ENCODE peak calls at places on chromosome 7, in seven cellular contexts. One of them, this sample, is unnamed.

GRCh38 chr7:81210092-81211064 is 291.5 kb upstream of the SEMA3C start:
- DNase-seq in body of pancreas: no peak
- DNase-seq in breast epithelium: no peak
- DNase-seq in Calu3: no peak
- DNase-seq in progenitor cell of endocrine pancreas: no peak
- DNase-seq in lower lobe of right lung: no peak
- DNase-seq in IMR-90: peak
- DNase-seq in this sample: no peak

GRCh38 chr7:82740246-82740848 is 296.8 kb upstream of the CACNA2D1 start:
- DNase-seq in progenitor cell of endocrine pancreas: peak
- DNase-seq in lower lobe of right lung: no peak
- DNase-seq in Calu3: peak
- DNase-seq in breast epithelium: no peak
- DNase-seq in body of pancreas: peak
- DNase-seq in IMR-90: peak
- DNase-seq in this sample: no peak

GRCh38 chr7:4058158-4058557 is 623.9 kb upstream of the FOXK1 start:
- DNase-seq in IMR-90: peak
- DNase-seq in Calu3: no peak
- DNase-seq in progenitor cell of endocrine pancreas: no peak
- DNase-seq in body of pancreas: no peak
- DNase-seq in lower lobe of right lung: no peak
- DNase-seq in breast epithelium: no peak
- DNase-seq in this sample: no peak

GRCh38 chr7:103752995-103753394 is 236.5 kb downstream of the RELN start:
- DNase-seq in Calu3: peak
- DNase-seq in body of pancreas: no peak
- DNase-seq in lower lobe of right lung: no peak
- DNase-seq in progenitor cell of endocrine pancreas: no peak
- DNase-seq in IMR-90: peak
- DNase-seq in breast epithelium: no peak
- DNase-seq in this sample: no peak

GRCh38 chr7:131546583-131547111 is 9.8 kb downstream of the PODXL start:
- DNase-seq in progenitor cell of endocrine pancreas: no peak
- DNase-seq in IMR-90: no peak
- DNase-seq in lower lobe of right lung: no peak
- DNase-seq in body of pancreas: no peak
- DNase-seq in Calu3: peak
- DNase-seq in breast epithelium: no peak
- DNase-seq in this sample: no peak

GRCh38 chr7:157554393-157555238 is 217.8 kb downstream of the DNAJB6 start:
- DNase-seq in lower lobe of right lung: no peak
- DNase-seq in progenitor cell of endocrine pancreas: no peak
- DNase-seq in breast epithelium: no peak
- DNase-seq in IMR-90: no peak
- DNase-seq in body of pancreas: no peak
- DNase-seq in Calu3: peak
- DNase-seq in this sample: no peak

GRCh38 chr7:79512269-79512668 is 58.8 kb upstream of the MAGI2 start:
- DNase-seq in lower lobe of right lung: no peak
- DNase-seq in Calu3: no peak
- DNase-seq in progenitor cell of endocrine pancreas: no peak
- DNase-seq in breast epithelium: no peak
- DNase-seq in body of pancreas: no peak
- DNase-seq in IMR-90: peak
- DNase-seq in this sample: no peak

GRCh38 chr7:101164071-101164840 is 1.1 kb downstream of the VGF start:
- DNase-seq in body of pancreas: peak
- DNase-seq in lower lobe of right lung: no peak
- DNase-seq in IMR-90: peak
- DNase-seq in breast epithelium: no peak
- DNase-seq in progenitor cell of endocrine pancreas: peak
- DNase-seq in Calu3: peak
- DNase-seq in this sample: no peak

GRCh38 chr7:47301078-47301477 is 280.8 kb downstream of the TNS3 start:
- DNase-seq in lower lobe of right lung: no peak
- DNase-seq in body of pancreas: no peak
- DNase-seq in breast epithelium: no peak
- DNase-seq in IMR-90: no peak
- DNase-seq in progenitor cell of endocrine pancreas: no peak
- DNase-seq in Calu3: no peak
- DNase-seq in this sample: no peak

GRCh38 chr7:116377721-116378120 is 121.8 kb upstream of the CAV2 start:
- DNase-seq in progenitor cell of endocrine pancreas: no peak
- DNase-seq in breast epithelium: no peak
- DNase-seq in IMR-90: no peak
- DNase-seq in body of pancreas: no peak
- DNase-seq in lower lobe of right lung: no peak
- DNase-seq in Calu3: no peak
- DNase-seq in this sample: no peak

GRCh38 chr7:149720372-149721083 is 52.9 kb downstream of the ZNF467 start:
- DNase-seq in lower lobe of right lung: no peak
- DNase-seq in Calu3: peak
- DNase-seq in progenitor cell of endocrine pancreas: no peak
- DNase-seq in IMR-90: no peak
- DNase-seq in breast epithelium: peak
- DNase-seq in body of pancreas: peak
- DNase-seq in this sample: no peak

GRCh38 chr7:130384371-130384801 is 4.1 kb downstream of the CPA1 start:
- DNase-seq in lower lobe of right lung: no peak
- DNase-seq in breast epithelium: no peak
- DNase-seq in Calu3: no peak
- DNase-seq in progenitor cell of endocrine pancreas: no peak
- DNase-seq in body of pancreas: peak
- DNase-seq in IMR-90: no peak
- DNase-seq in this sample: no peak

GRCh38 chr7:73638921-73639320 is 14.6 kb upstream of the MLXIPL start:
- DNase-seq in progenitor cell of endocrine pancreas: no peak
- DNase-seq in body of pancreas: no peak
- DNase-seq in IMR-90: no peak
- DNase-seq in lower lobe of right lung: no peak
- DNase-seq in breast epithelium: no peak
- DNase-seq in Calu3: no peak
- DNase-seq in this sample: no peak

GRCh38 chr7:867406-868188 is 8.8 kb upstream of the GET4 start:
- DNase-seq in IMR-90: peak
- DNase-seq in lower lobe of right lung: peak
- DNase-seq in progenitor cell of endocrine pancreas: no peak
- DNase-seq in Calu3: no peak
- DNase-seq in breast epithelium: peak
- DNase-seq in body of pancreas: no peak
- DNase-seq in this sample: no peak

GRCh38 chr7:134444198-134444960 is 14.5 kb downstream of the AKR1B1 start:
- DNase-seq in breast epithelium: no peak
- DNase-seq in Calu3: no peak
- DNase-seq in lower lobe of right lung: no peak
- DNase-seq in body of pancreas: no peak
- DNase-seq in IMR-90: no peak
- DNase-seq in progenitor cell of endocrine pancreas: no peak
- DNase-seq in this sample: no peak

GRCh38 chr7:101537205-101537604 is 91.9 kb downstream of the MYL10 start:
- DNase-seq in progenitor cell of endocrine pancreas: no peak
- DNase-seq in lower lobe of right lung: no peak
- DNase-seq in IMR-90: peak
- DNase-seq in Calu3: no peak
- DNase-seq in breast epithelium: no peak
- DNase-seq in body of pancreas: no peak
- DNase-seq in this sample: no peak

GRCh38 chr7:25669300-25669781 is 441.1 kb upstream of the NPVF start:
- DNase-seq in Calu3: no peak
- DNase-seq in body of pancreas: no peak
- DNase-seq in lower lobe of right lung: no peak
- DNase-seq in breast epithelium: no peak
- DNase-seq in IMR-90: no peak
- DNase-seq in progenitor cell of endocrine pancreas: no peak
- DNase-seq in this sample: no peak

GRCh38 chr7:40879941-40880558 is 745.2 kb downstream of the SUGCT start:
- DNase-seq in body of pancreas: no peak
- DNase-seq in Calu3: no peak
- DNase-seq in progenitor cell of endocrine pancreas: no peak
- DNase-seq in lower lobe of right lung: no peak
- DNase-seq in breast epithelium: no peak
- DNase-seq in IMR-90: no peak
- DNase-seq in this sample: no peak

GRCh38 chr7:143395187-143396149 is 13.2 kb downstream of the EPHA1 start:
- DNase-seq in IMR-90: no peak
- DNase-seq in progenitor cell of endocrine pancreas: no peak
- DNase-seq in body of pancreas: no peak
- DNase-seq in lower lobe of right lung: no peak
- DNase-seq in breast epithelium: no peak
- DNase-seq in Calu3: no peak
- DNase-seq in this sample: no peak

GRCh38 chr7:28144266-28144665 is 36.3 kb downstream of the JAZF1 start:
- DNase-seq in IMR-90: no peak
- DNase-seq in breast epithelium: no peak
- DNase-seq in body of pancreas: no peak
- DNase-seq in progenitor cell of endocrine pancreas: no peak
- DNase-seq in Calu3: peak
- DNase-seq in lower lobe of right lung: no peak
- DNase-seq in this sample: no peak

GRCh38 chr7:29353810-29354209 is 159.2 kb downstream of the CHN2 start:
- DNase-seq in breast epithelium: no peak
- DNase-seq in body of pancreas: no peak
- DNase-seq in lower lobe of right lung: no peak
- DNase-seq in Calu3: no peak
- DNase-seq in progenitor cell of endocrine pancreas: no peak
- DNase-seq in IMR-90: no peak
- DNase-seq in this sample: no peak

GRCh38 chr7:31875424-31875823 is 188.4 kb downstream of the PPP1R17 start:
- DNase-seq in lower lobe of right lung: no peak
- DNase-seq in IMR-90: no peak
- DNase-seq in progenitor cell of endocrine pancreas: no peak
- DNase-seq in body of pancreas: no peak
- DNase-seq in Calu3: no peak
- DNase-seq in breast epithelium: no peak
- DNase-seq in this sample: no peak

GRCh38 chr7:135170223-135170997 is at the start of gene CYREN:
- DNase-seq in lower lobe of right lung: peak
- DNase-seq in body of pancreas: peak
- DNase-seq in progenitor cell of endocrine pancreas: peak
- DNase-seq in breast epithelium: peak
- DNase-seq in IMR-90: peak
- DNase-seq in Calu3: peak
- DNase-seq in this sample: peak

GRCh38 chr7:256461-256940 is 33.5 kb upstream of the FOXL3 start:
- DNase-seq in Calu3: no peak
- DNase-seq in lower lobe of right lung: peak
- DNase-seq in progenitor cell of endocrine pancreas: no peak
- DNase-seq in breast epithelium: no peak
- DNase-seq in IMR-90: no peak
- DNase-seq in body of pancreas: no peak
- DNase-seq in this sample: no peak

GRCh38 chr7:130141161-130141857 is 63.9 kb downstream of the TMEM209 start:
- DNase-seq in Calu3: peak
- DNase-seq in lower lobe of right lung: peak
- DNase-seq in body of pancreas: peak
- DNase-seq in progenitor cell of endocrine pancreas: peak
- DNase-seq in breast epithelium: peak
- DNase-seq in IMR-90: peak
- DNase-seq in this sample: no peak

GRCh38 chr7:835491-836401 is 3.5 kb downstream of the SUN1 start:
- DNase-seq in breast epithelium: no peak
- DNase-seq in progenitor cell of endocrine pancreas: no peak
- DNase-seq in Calu3: peak
- DNase-seq in lower lobe of right lung: peak
- DNase-seq in IMR-90: no peak
- DNase-seq in body of pancreas: no peak
- DNase-seq in this sample: no peak

GRCh38 chr7:31052841-31053601 is 913 bp downstream of the ADCYAP1R1 start:
- DNase-seq in Calu3: no peak
- DNase-seq in progenitor cell of endocrine pancreas: no peak
- DNase-seq in IMR-90: no peak
- DNase-seq in body of pancreas: no peak
- DNase-seq in breast epithelium: no peak
- DNase-seq in lower lobe of right lung: no peak
- DNase-seq in this sample: peak

GRCh38 chr7:23299770-23300300 is 696 bp downstream of the MALSU1 start:
- DNase-seq in Calu3: no peak
- DNase-seq in breast epithelium: no peak
- DNase-seq in body of pancreas: no peak
- DNase-seq in lower lobe of right lung: no peak
- DNase-seq in progenitor cell of endocrine pancreas: no peak
- DNase-seq in IMR-90: peak
- DNase-seq in this sample: no peak

DNA sequence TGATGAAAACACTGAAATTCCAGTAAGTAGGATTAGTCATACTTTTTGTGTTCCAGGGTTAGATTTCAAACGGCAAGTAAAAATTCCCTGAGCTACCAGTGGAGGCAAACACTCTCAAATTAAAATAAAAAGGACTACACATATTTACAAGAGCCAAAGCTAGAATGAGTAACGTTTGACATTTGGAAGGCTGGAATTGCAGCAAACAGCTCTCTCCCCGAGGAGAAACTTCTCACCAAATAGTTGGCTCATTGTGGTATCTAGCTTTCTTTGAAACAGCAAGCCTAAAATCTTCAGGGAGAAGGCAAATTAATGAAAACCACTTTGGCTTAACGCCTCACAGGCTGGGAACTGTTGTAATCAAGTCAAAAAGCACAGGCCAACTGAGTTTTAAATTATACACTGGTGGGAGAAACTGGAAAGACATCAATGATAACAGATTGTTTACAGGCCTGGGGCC is 288.3 kb downstream of the SNX13 start:
- DNase-seq in lower lobe of right lung: no peak
- DNase-seq in progenitor cell of endocrine pancreas: no peak
- DNase-seq in breast epithelium: no peak
- DNase-seq in Calu3: no peak
- DNase-seq in IMR-90: peak
- DNase-seq in body of pancreas: peak
- DNase-seq in this sample: no peak
- TF ChIP-seq CTCF in lower lobe of right lung: no peak
- TF ChIP-seq CTCF in progenitor cell of endocrine pancreas: no peak
- TF ChIP-seq CTCF in breast epithelium: peak
- TF ChIP-seq CTCF in Calu3: no peak
- TF ChIP-seq CTCF in IMR-90: peak
- TF ChIP-seq CTCF in body of pancreas: no peak
- TF ChIP-seq CTCF in this sample: no peak

GRCh38 chr7:2172311-2173183 is 60.2 kb downstream of the MAD1L1 start:
- DNase-seq in progenitor cell of endocrine pancreas: no peak
- DNase-seq in breast epithelium: no peak
- DNase-seq in lower lobe of right lung: no peak
- DNase-seq in IMR-90: peak
- DNase-seq in Calu3: no peak
- DNase-seq in body of pancreas: peak
- DNase-seq in this sample: peak
- TF ChIP-seq CTCF in progenitor cell of endocrine pancreas: no peak
- TF ChIP-seq CTCF in breast epithelium: no peak
- TF ChIP-seq CTCF in lower lobe of right lung: no peak
- TF ChIP-seq CTCF in IMR-90: no peak
- TF ChIP-seq CTCF in Calu3: no peak
- TF ChIP-seq CTCF in body of pancreas: no peak
- TF ChIP-seq CTCF in this sample: no peak

GRCh38 chr7:55050286-55050685 is 31.5 kb downstream of the EGFR start:
- DNase-seq in body of pancreas: no peak
- DNase-seq in IMR-90: no peak
- DNase-seq in Calu3: no peak
- DNase-seq in breast epithelium: no peak
- DNase-seq in progenitor cell of endocrine pancreas: no peak
- DNase-seq in lower lobe of right lung: no peak
- DNase-seq in this sample: no peak
- TF ChIP-seq CTCF in body of pancreas: no peak
- TF ChIP-seq CTCF in IMR-90: no peak
- TF ChIP-seq CTCF in Calu3: no peak
- TF ChIP-seq CTCF in breast epithelium: no peak
- TF ChIP-seq CTCF in progenitor cell of endocrine pancreas: no peak
- TF ChIP-seq CTCF in lower lobe of right lung: no peak
- TF ChIP-seq CTCF in this sample: no peak

GRCh38 chr7:20539201-20539600 is 76.3 kb upstream of the ABCB5 start:
- DNase-seq in body of pancreas: no peak
- DNase-seq in IMR-90: no peak
- DNase-seq in breast epithelium: no peak
- DNase-seq in Calu3: no peak
- DNase-seq in lower lobe of right lung: no peak
- DNase-seq in progenitor cell of endocrine pancreas: no peak
- DNase-seq in this sample: no peak
- TF ChIP-seq CTCF in body of pancreas: no peak
- TF ChIP-seq CTCF in IMR-90: no peak
- TF ChIP-seq CTCF in breast epithelium: no peak
- TF ChIP-seq CTCF in Calu3: no peak
- TF ChIP-seq CTCF in lower lobe of right lung: no peak
- TF ChIP-seq CTCF in progenitor cell of endocrine pancreas: no peak
- TF ChIP-seq CTCF in this sample: peak

This sample was measured in D721Med.